ENCODE peak calls at places on chromosomes 3 and 15, in six cellular contexts. T is naive B cell; W is AG20443; A is stimulated activated CD4-positive, alpha-beta T cell treated with anti-CD3 and anti-CD28 coated beads, Interleukin-15, amount 100 ng/mL, for 24 hours; S is sciatic nerve; Y is foreskin fibroblast. D is an unnamed sample.

GRCh38 chr3:139934557-139935070 is 371 bp upstream of the CLSTN2 start:
- DNase-seq in T (no peak), W (peak; percentile 17), A (peak; percentile 15), S (peak; percentile 66), Y (peak; percentile 21), D (peak; percentile 53)

GRCh38 chr15:52678036-52678467 is 1.1 kb downstream of the ATOSA start:
- DNase-seq in T (peak; percentile 44), W (peak; percentile 67), A (peak; percentile 69), S (peak; percentile 73), Y (peak; percentile 80), D (peak; percentile 6)

GRCh38 chr15:99076555-99077308 is 28.1 kb upstream of the SYNM start:
- DNase-seq in T (peak; percentile 44), W (peak; percentile 80), A (peak; percentile 59), S (peak; percentile 69), Y (peak; percentile 88), D (peak; percentile 41)

GRCh38 chr3:128439226-128439625 is 27.5 kb downstream of the DNAJB8 start:
- DNase-seq in T (no peak), W (peak; percentile 65), A (no peak), S (no peak), Y (peak; percentile 41), D (no peak)

GRCh38 chr3:33063651-33064051 is 33.3 kb downstream of the GLB1 start:
- DNase-seq in T (peak; percentile 42), W (peak; percentile 48), A (peak; percentile 84), S (no peak), Y (peak; percentile 87), D (no peak)

GRCh38 chr15:38085104-38085503 is 150.7 kb downstream of the TMCO5A start:
- DNase-seq in T (peak; percentile 58), W (no peak), A (no peak), S (no peak), Y (no peak), D (no peak)

GRCh38 chr3:112642912-112643506 is 2.1 kb upstream of the CCDC80 start:
- DNase-seq in T (peak; percentile 69), W (peak; percentile 83), A (peak; percentile 87), S (peak; percentile 91), Y (peak; percentile 96), D (peak; percentile 82)

GRCh38 chr3:184448321-184449160 is 68.7 kb downstream of the CHRD start:
- DNase-seq in T (no peak), W (peak; percentile 32), A (no peak), S (no peak), Y (peak; percentile 75), D (no peak)

GRCh38 chr3:98764692-98765002 is 1.5 kb downstream of the ST3GAL6 start:
- DNase-seq in T (no peak), W (no peak), A (no peak), S (no peak), Y (no peak), D (no peak)

GRCh38 chr15:78133801-78134200 is 2.6 kb upstream of the CIB2 start:
- DNase-seq in T (no peak), W (no peak), A (no peak), S (no peak), Y (no peak), D (no peak)

GRCh38 chr15:99732711-99733267 is 448 bp downstream of the LYSMD4 start:
- DNase-seq in T (no peak), W (no peak), A (peak; percentile 22), S (peak; percentile 84), Y (peak; percentile 30), D (no peak)

GRCh38 chr3:139716908-139717485 is 39.2 kb upstream of the NMNAT3 start:
- DNase-seq in T (no peak), W (no peak), A (no peak), S (no peak), Y (no peak), D (no peak)

GRCh38 chr15:82568986-82569385 is 28.7 kb upstream of the RPS17 start:
- DNase-seq in T (no peak), W (no peak), A (no peak), S (no peak), Y (no peak), D (no peak)

GRCh38 chr3:29805757-29806156 is 524.9 kb downstream of the RBMS3 start:
- DNase-seq in T (no peak), W (no peak), A (no peak), S (no peak), Y (peak; percentile 9), D (no peak)

GRCh38 chr3:119239421-119239820 is 1.3 kb downstream of the B4GALT4 start:
- DNase-seq in T (no peak), W (no peak), A (no peak), S (no peak), Y (peak; percentile 19), D (no peak)

GRCh38 chr15:79140846-79141570 is 50.4 kb upstream of the RASGRF1 start:
- DNase-seq in T (no peak), W (no peak), A (no peak), S (no peak), Y (no peak), D (no peak)

GRCh38 chr3:151197981-151198767 is 4.8 kb downstream of the GPR171 start:
- DNase-seq in T (no peak), W (no peak), A (no peak), S (no peak), Y (peak; percentile 52), D (no peak)

GRCh38 chr3:102514241-102514640 is 79.4 kb downstream of the ZPLD1 start:
- DNase-seq in T (no peak), W (no peak), A (no peak), S (no peak), Y (no peak), D (no peak)

GRCh38 chr15:29196306-29196705 is 73.3 kb downstream of the NSMCE3 start:
- DNase-seq in T (no peak), W (no peak), A (no peak), S (no peak), Y (no peak), D (peak; percentile 15)

GRCh38 chr3:147298511-147298982 is 107.8 kb downstream of the ZIC4 start:
- DNase-seq in T (no peak), W (peak; percentile 80), A (no peak), S (no peak), Y (peak; percentile 96), D (no peak)

GRCh38 chr3:8366214-8366613 is 135.4 kb upstream of the LMCD1 start:
- DNase-seq in T (no peak), W (no peak), A (no peak), S (no peak), Y (no peak), D (no peak)

GRCh38 chr3:110423276-110423675 is 648.3 kb upstream of the NECTIN3 start:
- DNase-seq in T (no peak), W (no peak), A (no peak), S (no peak), Y (no peak), D (no peak)

GRCh38 chr15:100898661-100899462 is 19.2 kb downstream of the ALDH1A3 start:
- DNase-seq in T (no peak), W (no peak), A (no peak), S (no peak), Y (no peak), D (no peak)

GRCh38 chr3:124860599-124860998 is 26.6 kb downstream of the ITGB5 start:
- DNase-seq in T (no peak), W (peak; percentile 91), A (no peak), S (peak; percentile 64), Y (peak; percentile 97), D (no peak)

GRCh38 chr3:88712552-88712951 is 394.9 kb upstream of the EPHA3 start:
- DNase-seq in T (no peak), W (no peak), A (no peak), S (no peak), Y (no peak), D (no peak)

GRCh38 chr3:194852836-194853508 is 167.3 kb downstream of the FAM43A start:
- DNase-seq in T (no peak), W (no peak), A (no peak), S (no peak), Y (no peak), D (no peak)

GRCh38 chr15:45402955-45403892 is 24.9 kb upstream of the GATM start:
- DNase-seq in T (no peak), W (peak; percentile 47), A (peak; percentile 46), S (peak; percentile 61), Y (peak; percentile 73), D (peak; percentile 14)

GRCh38 chr15:87747106-87747505 is 509.4 kb downstream of the NTRK3 start:
- DNase-seq in T (no peak), W (no peak), A (no peak), S (no peak), Y (peak; percentile 9), D (no peak)

GRCh38 chr3:146162561-146162960 is 1.6 kb upstream of the PLOD2 start:
- DNase-seq in T (no peak), W (no peak), A (no peak), S (no peak), Y (no peak), D (no peak)

GRCh38 chr3:119794401-119794800 is 12.5 kb downstream of the NR1I2 start:
- DNase-seq in T (no peak), W (no peak), A (no peak), S (no peak), Y (no peak), D (no peak)

GRCh38 chr3:45003859-45004258 is 22.2 kb upstream of the CLEC3B start:
- DNase-seq in T (no peak), W (no peak), A (no peak), S (no peak), Y (no peak), D (no peak)

GRCh38 chr15:80796424-80796823 is 17.3 kb downstream of the CEMIP start:
- DNase-seq in T (no peak), W (no peak), A (no peak), S (no peak), Y (no peak), D (no peak)

GRCh38 chr15:64152507-64153387 is 1.2 kb downstream of the SNX22 start:
- DNase-seq in T (peak; percentile 49), W (no peak), A (peak; percentile 32), S (no peak), Y (no peak), D (no peak)

GRCh38 chr3:141332436-141332835 is 35.9 kb upstream of the ZBTB38 start:
- DNase-seq in T (no peak), W (no peak), A (no peak), S (no peak), Y (peak; percentile 29), D (no peak)

GRCh38 chr15:66839511-66840112 is 137.6 kb downstream of the SMAD6 start:
- DNase-seq in T (no peak), W (no peak), A (no peak), S (no peak), Y (peak; percentile 63), D (no peak)

GRCh38 chr15:91491131-91491950 is 362.2 kb upstream of the SLCO3A1 start:
- DNase-seq in T (no peak), W (no peak), A (no peak), S (no peak), Y (no peak), D (no peak)

D was measured in neural crest cell.